ENCODE peak calls at places on chromosomes 7 and 10, in ten cellular contexts. F is brain microvascular endothelial cell, M is adrenal gland, D is fibroblast of lung, N is lower lobe of right lung, Z is right lobe of liver, A is mammary epithelial cell, R is ovary, X is IMR-90, P is GM12865. V is an unnamed sample.

GRCh38 chr10:112792487-112793196 is 157.4 kb upstream of the TCF7L2 start:
- DNase-seq in F (no peak), M (peak), D (peak), N (no peak), Z (no peak), A (no peak), R (peak), X (peak), P (no peak), V (peak)

GRCh38 chr7:157116762-157117161 is 22.0 kb upstream of the UBE3C start:
- DNase-seq in F (no peak), M (peak), D (no peak), N (no peak), Z (no peak), A (no peak), R (no peak), X (no peak), P (no peak), V (no peak)

GRCh38 chr7:151425670-151426075 is 14.3 kb downstream of the CRYGN start:
- DNase-seq in F (peak), M (no peak), D (peak), N (no peak), Z (no peak), A (no peak), R (peak), X (peak), P (no peak), V (peak)

GRCh38 chr10:27240891-27241639 is 468 bp upstream of the ACBD5 start:
- DNase-seq in F (no peak), M (peak), D (peak), N (peak), Z (peak), A (peak), R (peak), X (no peak), P (peak), V (peak)

GRCh38 chr10:96846926-96847325 is 14.8 kb downstream of the LCOR start:
- DNase-seq in F (no peak), M (no peak), D (no peak), N (no peak), Z (no peak), A (no peak), R (no peak), X (no peak), P (no peak), V (peak)

GRCh38 chr7:949021-949934 is 5.2 kb downstream of the ADAP1 start:
- DNase-seq in F (no peak), M (no peak), D (no peak), N (peak), Z (peak), A (peak), R (no peak), X (no peak), P (no peak), V (no peak)

GRCh38 chr10:72353028-72353962 is 1.4 kb downstream of the DNAJB12 start:
- DNase-seq in F (peak), M (peak), D (peak), N (no peak), Z (no peak), A (peak), R (no peak), X (peak), P (no peak), V (peak)

GRCh38 chr7:141928147-141928894 is 12.1 kb downstream of the OR9A4 start:
- DNase-seq in F (no peak), M (no peak), D (no peak), N (no peak), Z (no peak), A (no peak), R (no peak), X (no peak), P (no peak), V (peak)

GRCh38 chr10:122140941-122141623 is 130.0 kb upstream of the BTBD16 start:
- DNase-seq in F (peak), M (peak), D (peak), N (peak), Z (peak), A (peak), R (peak), X (peak), P (no peak), V (peak)

GRCh38 chr7:151125459-151125834 is 39.2 kb downstream of the AGAP3 start:
- DNase-seq in F (no peak), M (no peak), D (peak), N (peak), Z (no peak), A (no peak), R (no peak), X (no peak), P (no peak), V (no peak)

GRCh38 chr7:44978511-44979366 is at the start of gene MYO1G:
- DNase-seq in F (no peak), M (no peak), D (no peak), N (peak), Z (peak), A (no peak), R (no peak), X (no peak), P (peak), V (no peak)

GRCh38 chr7:1136841-1137516 is 23.0 kb downstream of the ZFAND2A start:
- DNase-seq in F (no peak), M (no peak), D (no peak), N (no peak), Z (no peak), A (peak), R (no peak), X (no peak), P (no peak), V (no peak)

GRCh38 chr7:34058791-34059550 is 153.6 kb downstream of the BMPER start:
- DNase-seq in F (no peak), M (no peak), D (peak), N (no peak), Z (no peak), A (peak), R (peak), X (no peak), P (no peak), V (peak)

GRCh38 chr10:30639946-30640786 is 10.6 kb upstream of the LYZL2 start:
- DNase-seq in F (peak), M (no peak), D (peak), N (no peak), Z (no peak), A (peak), R (no peak), X (peak), P (peak), V (peak)

GRCh38 chr10:124737221-124737620 is 7.0 kb downstream of the FAM53B start:
- DNase-seq in F (no peak), M (no peak), D (no peak), N (no peak), Z (no peak), A (no peak), R (no peak), X (no peak), P (no peak), V (no peak)

GRCh38 chr10:117619710-117620405 is 77.3 kb downstream of the EMX2 start:
- DNase-seq in F (no peak), M (peak), D (no peak), N (no peak), Z (no peak), A (no peak), R (no peak), X (no peak), P (peak), V (no peak)

GRCh38 chr10:76113952-76114351 is 682.5 kb downstream of the LRMDA start:
- DNase-seq in F (no peak), M (no peak), D (no peak), N (no peak), Z (no peak), A (peak), R (no peak), X (no peak), P (no peak), V (peak)

GRCh38 chr10:102065561-102066420 is 642 bp downstream of the HPS6 start:
- DNase-seq in F (peak), M (peak), D (no peak), N (peak), Z (peak), A (peak), R (peak), X (peak), P (peak), V (peak)

GRCh38 chr10:112148314-112148713 is 35.3 kb downstream of the GPAM start:
- DNase-seq in F (no peak), M (no peak), D (no peak), N (no peak), Z (no peak), A (no peak), R (no peak), X (no peak), P (no peak), V (no peak)

GRCh38 chr7:43766564-43766963 is 8.1 kb downstream of the BLVRA start:
- DNase-seq in F (no peak), M (peak), D (no peak), N (no peak), Z (no peak), A (no peak), R (no peak), X (no peak), P (no peak), V (no peak)

GRCh38 chr10:89301231-89301630 is 615 bp upstream of the IFIT2 start:
- DNase-seq in F (no peak), M (peak), D (peak), N (no peak), Z (no peak), A (peak), R (no peak), X (peak), P (peak), V (peak)

GRCh38 chr10:74026428-74026979 is 28.6 kb downstream of the VCL start:
- DNase-seq in F (no peak), M (no peak), D (no peak), N (no peak), Z (no peak), A (no peak), R (no peak), X (no peak), P (no peak), V (no peak)

GRCh38 chr10:98246911-98247820 is 20.8 kb downstream of the LOXL4 start:
- DNase-seq in F (no peak), M (no peak), D (peak), N (no peak), Z (no peak), A (no peak), R (no peak), X (peak), P (no peak), V (no peak)

GRCh38 chr10:97792058-97792721 is 20.4 kb upstream of the SFRP5 start:
- DNase-seq in F (peak), M (peak), D (peak), N (peak), Z (peak), A (peak), R (peak), X (peak), P (peak), V (peak)

GRCh38 chr10:97608991-97609561 is 19.6 kb downstream of the C10orf62 start:
- DNase-seq in F (no peak), M (no peak), D (no peak), N (peak), Z (no peak), A (no peak), R (no peak), X (no peak), P (no peak), V (peak)

GRCh38 chr7:50780436-50780835 is 2.3 kb downstream of the GRB10 start:
- DNase-seq in F (no peak), M (no peak), D (no peak), N (no peak), Z (no peak), A (no peak), R (no peak), X (no peak), P (no peak), V (no peak)
- H3K4me3 ChIP-seq in F (no peak), M (no peak), D (no peak), N (no peak), Z (no peak), A (no peak), R (no peak), X (no peak), P (no peak), V (no peak)

DNA sequence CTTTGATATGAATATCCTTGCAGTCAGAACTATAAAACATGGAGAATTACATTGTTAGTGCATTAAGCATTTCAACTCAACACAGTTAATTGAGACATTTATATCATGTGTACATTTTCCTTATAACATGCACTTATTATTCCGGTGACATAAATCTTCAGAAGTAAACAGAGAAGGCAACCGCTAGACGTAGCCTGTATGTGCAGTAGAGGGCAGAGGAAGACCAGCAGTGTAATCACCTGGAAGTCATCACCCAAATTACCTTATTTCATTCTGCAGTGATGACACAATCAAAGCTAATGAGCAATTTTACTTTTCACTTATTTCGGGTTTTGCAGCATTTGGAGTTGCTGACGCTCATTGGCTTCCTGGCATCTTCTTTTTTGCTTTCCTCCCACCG is 394.6 kb downstream of the SDK1 start:
- DNase-seq in F (no peak), M (no peak), D (peak), N (no peak), Z (no peak), A (no peak), R (no peak), X (no peak), P (no peak), V (peak)
- TF ChIP-seq CTCF in F (peak), M (no peak), D (peak), N (peak), Z (peak), A (no peak), R (no peak), X (no peak), P (no peak), V (peak)

GRCh38 chr7:87934699-87935372 is 785 bp downstream of the ADAM22 start:
- DNase-seq in F (no peak), M (peak), D (peak), N (no peak), Z (no peak), A (peak), R (no peak), X (no peak), P (peak), V (no peak)

GRCh38 chr7:87933953-87934698 is at the start of gene ADAM22:
- DNase-seq in F (peak), M (peak), D (peak), N (peak), Z (peak), A (peak), R (peak), X (peak), P (peak), V (peak)

GRCh38 chr7:87941138-87941537 is 7.1 kb downstream of the ADAM22 start:
- DNase-seq in F (no peak), M (no peak), D (no peak), N (no peak), Z (no peak), A (no peak), R (no peak), X (no peak), P (no peak), V (no peak)

GRCh38 chr7:87933605-87933952 is 472 bp upstream of the ADAM22 start:
- DNase-seq in F (no peak), M (no peak), D (no peak), N (no peak), Z (no peak), A (no peak), R (no peak), X (no peak), P (no peak), V (no peak)

GRCh38 chr7:87935373-87935706 is 1.3 kb downstream of the ADAM22 start:
- DNase-seq in F (no peak), M (no peak), D (no peak), N (no peak), Z (no peak), A (no peak), R (no peak), X (no peak), P (peak), V (no peak)
- H3K4me3 ChIP-seq in F (peak), M (peak), D (peak), N (peak), Z (peak), A (no peak), R (peak), X (no peak), P (peak), V (no peak)

GRCh38 chr10:120436431-120437142 is 20.4 kb upstream of the PLPP4 start:
- DNase-seq in F (no peak), M (no peak), D (no peak), N (no peak), Z (no peak), A (no peak), R (no peak), X (no peak), P (no peak), V (no peak)
- TF ChIP-seq CTCF in F (peak), M (no peak), D (no peak), N (no peak), Z (no peak), A (peak), R (no peak), X (no peak), P (no peak), V (peak)

GRCh38 chr7:66233638-66234037 is 28.5 kb downstream of the TPST1 start:
- DNase-seq in F (no peak), M (no peak), D (no peak), N (no peak), Z (no peak), A (no peak), R (no peak), X (no peak), P (no peak), V (no peak)

GRCh38 chr7:66236713-66237303 is 31.7 kb downstream of the TPST1 start:
- DNase-seq in F (no peak), M (no peak), D (no peak), N (no peak), Z (no peak), A (no peak), R (no peak), X (no peak), P (no peak), V (no peak)

GRCh38 chr7:66239467-66239856 is 34.3 kb downstream of the TPST1 start:
- DNase-seq in F (no peak), M (no peak), D (no peak), N (no peak), Z (no peak), A (no peak), R (no peak), X (peak), P (no peak), V (no peak)

GRCh38 chr7:66238712-66239466 is 33.8 kb downstream of the TPST1 start:
- DNase-seq in F (no peak), M (no peak), D (no peak), N (no peak), Z (no peak), A (no peak), R (no peak), X (no peak), P (no peak), V (no peak)
- H3K4me3 ChIP-seq in F (no peak), M (no peak), D (no peak), N (no peak), Z (no peak), A (no peak), R (no peak), X (no peak), P (no peak), V (no peak)

V was measured in epithelial cell of esophagus.